ENCODE peak calls at places on chromosomes 3 and 15, in seven cellular contexts. M, Y, X, Q, G, P and A are unnamed samples.

GRCh38 chr3:105829879-105830622 is 38.8 kb downstream of the CBLB start:
- DNase-seq in G (no peak), P (peak; percentile 19), M (no peak), Y (no peak), Q (no peak), X (no peak), A (no peak)

GRCh38 chr3:10299679-10300078 is 6.9 kb upstream of the GHRL start:
- DNase-seq in M (no peak), G (no peak), Y (no peak), P (no peak), Q (no peak), X (no peak), A (no peak)

GRCh38 chr3:51477360-51477711 is 22.5 kb downstream of the DCAF1 start:
- DNase-seq in Q (no peak), Y (no peak), X (no peak), P (no peak), M (no peak), G (no peak), A (no peak)

GRCh38 chr15:42144841-42145375 is 11.5 kb downstream of the PLA2G4F start:
- DNase-seq in G (no peak), Y (no peak), P (no peak), X (no peak), Q (no peak), M (no peak), A (no peak)

GRCh38 chr15:61857169-61857829 is 202.9 kb downstream of the VPS13C start:
- DNase-seq in M (no peak), Y (no peak), X (no peak), G (no peak), P (no peak), Q (no peak), A (no peak)

GRCh38 chr15:73265536-73266153 is 103.1 kb downstream of the HCN4 start:
- DNase-seq in X (no peak), G (peak; percentile 60), P (peak; percentile 80), Q (peak; percentile 28), Y (peak; percentile 54), M (no peak), A (peak; percentile 23)

GRCh38 chr3:170614214-170614966 is 28.5 kb upstream of the SLC7A14 start:
- DNase-seq in G (no peak), P (peak; percentile 25), X (no peak), M (no peak), Y (no peak), Q (no peak), A (no peak)

GRCh38 chr3:126194713-126195305 is 14.4 kb upstream of the ALDH1L1 start:
- DNase-seq in Q (no peak), Y (no peak), P (no peak), G (no peak), M (no peak), X (no peak), A (no peak)

GRCh38 chr3:87494264-87494663 is 217.9 kb upstream of the POU1F1 start:
- DNase-seq in P (no peak), X (no peak), G (no peak), M (no peak), Y (no peak), Q (no peak), A (no peak)

GRCh38 chr3:194282436-194283122 is 68.5 kb downstream of the CPN2 start:
- DNase-seq in Y (no peak), M (no peak), G (no peak), X (no peak), Q (no peak), P (no peak), A (peak; percentile 60)

GRCh38 chr15:71715914-71716313 is 94.4 kb upstream of the NR2E3 start:
- DNase-seq in X (no peak), M (no peak), P (no peak), Q (no peak), G (no peak), Y (no peak), A (no peak)

GRCh38 chr3:29140706-29141105 is 140.2 kb upstream of the RBMS3 start:
- DNase-seq in Y (no peak), G (no peak), Q (no peak), X (no peak), M (no peak), P (no peak), A (no peak)

GRCh38 chr3:48507256-48508061 is 3.5 kb upstream of the SHISA5 start:
- DNase-seq in M (peak; percentile 35), Y (peak; percentile 81), Q (peak; percentile 68), X (no peak), P (peak; percentile 81), G (peak; percentile 55), A (no peak)

GRCh38 chr3:178443634-178444033 is 92.6 kb upstream of the KCNMB2 start:
- DNase-seq in Q (no peak), P (peak; percentile 25), G (no peak), Y (no peak), M (no peak), X (no peak), A (no peak)

GRCh38 chr15:46315540-46315939 is 680.7 kb downstream of the SQOR start:
- DNase-seq in M (no peak), Q (no peak), X (no peak), Y (no peak), G (no peak), P (no peak), A (peak; percentile 9)

GRCh38 chr15:72859023-72859756 is 75.6 kb upstream of the ADPGK start:
- DNase-seq in Q (no peak), Y (no peak), G (no peak), X (no peak), P (no peak), M (no peak), A (no peak)

GRCh38 chr3:66035763-66036477 is 2.8 kb downstream of the MAGI1 start:
- DNase-seq in Q (no peak), G (no peak), M (no peak), P (no peak), X (no peak), Y (no peak), A (no peak)

GRCh38 chr3:124467980-124468902 is 262.0 kb upstream of the UMPS start:
- DNase-seq in G (peak; percentile 75), P (peak; percentile 90), Q (no peak), X (no peak), M (peak; percentile 25), Y (peak; percentile 30), A (peak; percentile 2)

GRCh38 chr3:72336821-72337479 is 511.3 kb downstream of the SHQ1 start:
- DNase-seq in P (peak; percentile 36), Q (no peak), M (no peak), G (peak; percentile 52), X (no peak), Y (no peak), A (no peak)

GRCh38 chr3:44903314-44903713 is 28.9 kb downstream of the TGM4 start:
- DNase-seq in X (no peak), G (no peak), P (no peak), Y (no peak), M (no peak), Q (no peak), A (no peak)

GRCh38 chr15:91380114-91380513 is 280.1 kb downstream of the SV2B start:
- DNase-seq in M (no peak), G (no peak), P (peak; percentile 42), X (no peak), Y (no peak), Q (no peak), A (no peak)

GRCh38 chr15:98025237-98025636 is 64.7 kb downstream of the ARRDC4 start:
- DNase-seq in G (no peak), M (no peak), Q (no peak), X (no peak), P (no peak), Y (no peak), A (no peak)

GRCh38 chr3:60079076-60079475 is 1029.3 kb upstream of the CFAP20DC start:
- DNase-seq in Y (peak; percentile 67), G (no peak), P (no peak), Q (peak; percentile 51), M (no peak), X (no peak), A (no peak)

GRCh38 chr3:135159848-135160247 is 364.8 kb downstream of the EPHB1 start:
- DNase-seq in M (no peak), X (no peak), Y (no peak), Q (no peak), G (no peak), P (no peak), A (no peak)

GRCh38 chr3:169772530-169772950 is 656 bp upstream of the MYNN start:
- DNase-seq in X (no peak), P (peak; percentile 92), G (peak; percentile 50), Q (no peak), M (no peak), Y (peak; percentile 59), A (peak; percentile 91)

GRCh38 chr3:126573492-126574117 is 14.9 kb upstream of the C3orf22 start:
- DNase-seq in G (no peak), P (peak; percentile 14), Y (no peak), M (no peak), X (no peak), Q (no peak), A (peak; percentile 17)

GRCh38 chr3:101138817-101139216 is 145.6 kb upstream of the ABI3BP start:
- DNase-seq in Q (no peak), P (no peak), G (no peak), M (no peak), X (no peak), Y (no peak), A (no peak)

GRCh38 chr3:150020527-150020926 is 49.8 kb upstream of the PFN2 start:
- DNase-seq in X (no peak), P (no peak), M (no peak), Y (no peak), G (no peak), Q (no peak), A (no peak)

GRCh38 chr15:90838066-90838465 is 30.3 kb upstream of the FURIN start:
- DNase-seq in Y (peak; percentile 88), P (no peak), M (peak; percentile 54), Q (peak; percentile 91), G (no peak), X (peak; percentile 60), A (no peak)

GRCh38 chr3:143098032-143098764 is 21.4 kb upstream of the CHST2 start:
- DNase-seq in P (no peak), G (no peak), Y (no peak), X (no peak), Q (no peak), M (no peak), A (peak; percentile 65)

GRCh38 chr3:153289334-153289808 is 127.3 kb downstream of the RAP2B start:
- DNase-seq in Q (no peak), G (no peak), Y (no peak), M (no peak), P (no peak), X (no peak), A (no peak)

GRCh38 chr3:12194209-12194608 is 35.5 kb upstream of the TIMP4 start:
- DNase-seq in X (no peak), P (peak; percentile 35), Q (no peak), Y (no peak), M (peak; percentile 51), G (no peak), A (no peak)